ENCODE peak calls at places on chromosome 22, in five cellular contexts. F, B, G, U and O are unnamed samples.

GRCh38 chr22:29370556-29370955 is 17.8 kb downstream of the AP1B1 start:
- DNase-seq in G (no peak), F (no peak), B (no peak), U (no peak), O (no peak)

GRCh38 chr22:39661842-39662676 is 91.5 kb downstream of the CACNA1I start:
- DNase-seq in B (peak; percentile 61), U (no peak), G (no peak), F (peak; percentile 10), O (peak; percentile 48)

GRCh38 chr22:25766418-25766817 is 24.4 kb downstream of the MYO18B start:
- DNase-seq in U (no peak), B (no peak), G (no peak), F (no peak), O (no peak)

GRCh38 chr22:29080061-29080975 is 7.5 kb downstream of the KREMEN1 start:
- DNase-seq in B (no peak), F (peak; percentile 30), G (no peak), U (no peak), O (no peak)

GRCh38 chr22:38524434-38524833 is 18.3 kb upstream of the DDX17 start:
- DNase-seq in U (no peak), G (no peak), B (no peak), F (no peak), O (no peak)

GRCh38 chr22:39317084-39317755 is 2.2 kb downstream of the RPL3 start:
- DNase-seq in F (no peak), B (no peak), U (no peak), G (no peak), O (no peak)

GRCh38 chr22:31537019-31537535 is 40.7 kb downstream of the SFI1 start:
- DNase-seq in B (no peak), F (no peak), G (no peak), U (no peak), O (peak; percentile 40)

GRCh38 chr22:44217346-44217745 is 36.6 kb downstream of the PARVG start:
- DNase-seq in U (no peak), F (no peak), G (no peak), B (no peak), O (no peak)

GRCh38 chr22:44085743-44086741 is 61.9 kb downstream of the PARVB start:
- DNase-seq in B (no peak), G (peak; percentile 44), F (peak; percentile 77), U (no peak), O (no peak)

GRCh38 chr22:46049726-46050450 is 72.9 kb upstream of the WNT7B start:
- DNase-seq in F (peak; percentile 79), B (no peak), G (no peak), U (no peak), O (no peak)

GRCh38 chr22:19407649-19408606 is 23.6 kb downstream of the HIRA start:
- DNase-seq in F (no peak), B (no peak), G (no peak), U (no peak), O (no peak)

GRCh38 chr22:41181349-41182241 is 23.5 kb upstream of the L3MBTL2 start:
- DNase-seq in U (no peak), B (no peak), F (peak; percentile 67), G (peak; percentile 78), O (no peak)

GRCh38 chr22:44192811-44193536 is 12.2 kb downstream of the PARVG start:
- DNase-seq in B (no peak), F (no peak), G (peak; percentile 90), U (no peak), O (no peak)

GRCh38 chr22:24186892-24187670 is 5.8 kb downstream of the SUSD2 start:
- DNase-seq in U (no peak), B (no peak), F (no peak), G (no peak), O (no peak)

GRCh38 chr22:50059185-50059880 is 1.2 kb upstream of the TTLL8 start:
- DNase-seq in G (peak; percentile 6), F (no peak), U (no peak), B (no peak), O (no peak)

GRCh38 chr22:35842954-35843353 is 125.3 kb downstream of the APOL5 start:
- DNase-seq in F (peak; percentile 48), U (no peak), G (peak; percentile 69), B (no peak), O (no peak)

GRCh38 chr22:44671742-44672141 is 30.3 kb upstream of the PRR5 start:
- DNase-seq in G (no peak), B (no peak), U (no peak), F (peak; percentile 72), O (no peak)

GRCh38 chr22:17743661-17744411 is 30.4 kb downstream of the BID start:
- DNase-seq in F (no peak), G (peak; percentile 58), B (no peak), U (no peak), O (no peak)

GRCh38 chr22:35517769-35518530 is 22.7 kb upstream of the RASD2 start:
- DNase-seq in B (no peak), G (no peak), F (peak; percentile 67), U (no peak), O (no peak)

GRCh38 chr22:46069518-46070214 is 80.7 kb upstream of the PPARA start:
- DNase-seq in G (no peak), F (peak; percentile 85), U (peak; percentile 85), B (no peak), O (no peak)

GRCh38 chr22:45425531-45426265 is 12.2 kb downstream of the RIBC2 start:
- DNase-seq in B (no peak), G (no peak), U (no peak), F (no peak), O (no peak)

GRCh38 chr22:50218996-50219727 is 18.4 kb downstream of the SELENOO start:
- DNase-seq in F (peak; percentile 42), G (peak; percentile 67), U (peak; percentile 52), B (no peak), O (no peak)

GRCh38 chr22:38284042-38284402 is 11.2 kb upstream of the TMEM184B start:
- DNase-seq in B (no peak), F (no peak), G (no peak), U (no peak), O (no peak)

GRCh38 chr22:37283393-37283937 is 1.2 kb downstream of the CYTH4 start:
- DNase-seq in G (no peak), B (no peak), F (no peak), U (no peak), O (no peak)

GRCh38 chr22:19940536-19941364 is 822 bp upstream of the COMT start:
- DNase-seq in G (peak; percentile 51), U (no peak), F (no peak), B (no peak), O (no peak)

GRCh38 chr22:37492428-37493344 is 6.5 kb upstream of the MFNG start:
- DNase-seq in F (peak; percentile 32), U (no peak), B (no peak), G (peak; percentile 17), O (peak; percentile 35)

GRCh38 chr22:50674606-50675552 is 2.3 kb downstream of the SHANK3 start:
- DNase-seq in U (no peak), G (peak; percentile 49), B (no peak), F (peak; percentile 74), O (no peak)

GRCh38 chr22:43886231-43886630 is 5.6 kb downstream of the PNPLA5 start:
- DNase-seq in U (no peak), B (no peak), G (no peak), F (no peak), O (no peak)

GRCh38 chr22:24003887-24004286 is 1.4 kb downstream of the GSTT4 start:
- DNase-seq in U (no peak), G (no peak), F (no peak), B (no peak), O (no peak)

GRCh38 chr22:49826603-49827306 is 918 bp downstream of the BRD1 start:
- DNase-seq in F (peak; percentile 11), B (no peak), G (peak; percentile 56), U (peak; percentile 29), O (no peak)

GRCh38 chr22:20102203-20102780 is 13.6 kb upstream of the RANBP1 start:
- DNase-seq in B (no peak), G (no peak), U (no peak), F (no peak), O (no peak)

GRCh38 chr22:27401321-27401720 is 400.2 kb downstream of the MN1 start:
- DNase-seq in F (no peak), B (no peak), G (no peak), U (no peak), O (no peak)

GRCh38 chr22:26547426-26547825 is 35.2 kb upstream of the TFIP11 start:
- DNase-seq in F (peak; percentile 74), U (no peak), G (no peak), B (no peak), O (no peak)